ENCODE peak calls at places on chromosomes 3 and 15, in four cellular contexts. H is foreskin fibroblast, W is left ventricle myocardium inferior, G is PC-3. D is an unnamed sample.

GRCh38 chr3:83894223-83894622 is 1064.6 kb upstream of the CADM2 start:
- DNase-seq in H (no peak), W (no peak), G (peak), D (no peak)

GRCh38 chr15:90001062-90001682 is at the start of gene ZNF710:
- DNase-seq in H (peak), W (peak), G (peak), D (peak)

GRCh38 chr15:57364282-57365007 is 11.9 kb upstream of the CGNL1 start:
- DNase-seq in H (no peak), W (no peak), G (no peak), D (no peak)

GRCh38 chr3:177694316-177694715 is 497.0 kb upstream of the TBL1XR1 start:
- DNase-seq in H (peak), W (no peak), G (no peak), D (no peak)

GRCh38 chr3:24548278-24548677 is 53.6 kb upstream of the THRB start:
- DNase-seq in H (peak), W (no peak), G (no peak), D (peak)

GRCh38 chr3:51941798-51942602 is at the start of the genes PARP3 and RRP9:
- DNase-seq in H (peak), W (peak), G (peak), D (peak)

GRCh38 chr3:9808345-9809037 is 1.6 kb upstream of the TTLL3 start:
- DNase-seq in H (peak), W (no peak), G (peak), D (peak)

GRCh38 chr3:189551007-189551406 is 80.2 kb upstream of the TP63 start:
- DNase-seq in H (no peak), W (no peak), G (no peak), D (no peak)

GRCh38 chr3:104825116-104825515 is 541.6 kb upstream of the ALCAM start:
- DNase-seq in H (no peak), W (no peak), G (no peak), D (no peak)

GRCh38 chr3:118501152-118501551 is 533.5 kb downstream of the IGSF11 start:
- DNase-seq in H (no peak), W (peak), G (peak), D (peak)

GRCh38 chr15:75671684-75672083 is 24.0 kb downstream of the SNX33 start:
- DNase-seq in H (no peak), W (no peak), G (no peak), D (no peak)

GRCh38 chr3:61381745-61382392 is 130.6 kb upstream of the FHIT start:
- DNase-seq in H (no peak), W (no peak), G (peak), D (peak)

GRCh38 chr15:65209701-65210643 is 1.3 kb downstream of the CILP start:
- DNase-seq in H (peak), W (peak), G (no peak), D (no peak)

GRCh38 chr3:183272142-183272541 is 19.1 kb downstream of the B3GNT5 start:
- DNase-seq in H (no peak), W (no peak), G (no peak), D (no peak)

GRCh38 chr15:67805008-67805681 is 20.2 kb upstream of the SKOR1 start:
- DNase-seq in H (no peak), W (no peak), G (no peak), D (no peak)

GRCh38 chr15:100703671-100704070 is 101.3 kb downstream of the ASB7 start:
- DNase-seq in H (no peak), W (no peak), G (no peak), D (no peak)

D was measured in HT1080.